ENCODE peak calls at places on chromosomes 11 and 22, in four cellular contexts. Q is fibroblast of lung, Y is lung, S is choroid plexus epithelial cell. X is an unnamed sample.

GRCh38 chr11:117169726-117170125 is 8.8 kb upstream of the SIDT2 start:
- DNase-seq in Y (no peak), S (no peak), Q (no peak), X (no peak)

GRCh38 chr11:121886005-121886739 is 229.8 kb downstream of the BLID start:
- DNase-seq in S (peak; percentile 21), Q (no peak), Y (no peak), X (no peak)

GRCh38 chr11:1817000-1817399 is 17.8 kb upstream of the SYT8 start:
- DNase-seq in Y (no peak), Q (no peak), S (no peak), X (no peak)

GRCh38 chr11:63508009-63508408 is 2.1 kb downstream of the LGALS12 start:
- DNase-seq in Q (no peak), Y (peak; percentile 67), S (no peak), X (no peak)

GRCh38 chr22:20316217-20316843 is 3.5 kb downstream of the DGCR6L start:
- DNase-seq in Q (no peak), S (no peak), Y (peak; percentile 23), X (no peak)

GRCh38 chr11:7383406-7383805 is 101.9 kb upstream of the OLFML1 start:
- DNase-seq in Q (no peak), S (no peak), Y (no peak), X (no peak)

GRCh38 chr11:57566035-57566504 is 1.4 kb downstream of the UBE2L6 start:
- DNase-seq in Q (peak; percentile 65), Y (no peak), S (peak; percentile 79), X (no peak)

GRCh38 chr11:420054-420910 is 5.5 kb upstream of the SIGIRR start:
- DNase-seq in Y (no peak), Q (no peak), S (no peak), X (no peak)

GRCh38 chr11:75380716-75381420 is 18.4 kb upstream of the RPS3 start:
- DNase-seq in Q (no peak), Y (peak; percentile 37), S (no peak), X (no peak)

GRCh38 chr22:44130076-44130711 is 50.5 kb upstream of the PARVG start:
- DNase-seq in Y (no peak), S (peak; percentile 10), Q (no peak), X (no peak)

GRCh38 chr22:23509571-23510302 is 70.4 kb downstream of the IGLL1 start:
- DNase-seq in S (peak; percentile 84), Q (no peak), Y (no peak), X (no peak)

GRCh38 chr11:112784323-112785073 is 176.7 kb upstream of the NCAM1 start:
- DNase-seq in Y (no peak), S (peak; percentile 5), Q (peak; percentile 11), X (no peak)

GRCh38 chr11:64718084-64718779 is 4.8 kb downstream of the NRXN2 start:
- DNase-seq in S (no peak), Y (no peak), Q (no peak), X (no peak)

GRCh38 chr11:36109850-36110606 is 166.2 kb downstream of the LDLRAD3 start:
- DNase-seq in Y (no peak), Q (no peak), S (no peak), X (no peak)
- TF ChIP-seq CTCF in Y (no peak), Q (no peak), S (no peak), X (no peak)

DNA sequence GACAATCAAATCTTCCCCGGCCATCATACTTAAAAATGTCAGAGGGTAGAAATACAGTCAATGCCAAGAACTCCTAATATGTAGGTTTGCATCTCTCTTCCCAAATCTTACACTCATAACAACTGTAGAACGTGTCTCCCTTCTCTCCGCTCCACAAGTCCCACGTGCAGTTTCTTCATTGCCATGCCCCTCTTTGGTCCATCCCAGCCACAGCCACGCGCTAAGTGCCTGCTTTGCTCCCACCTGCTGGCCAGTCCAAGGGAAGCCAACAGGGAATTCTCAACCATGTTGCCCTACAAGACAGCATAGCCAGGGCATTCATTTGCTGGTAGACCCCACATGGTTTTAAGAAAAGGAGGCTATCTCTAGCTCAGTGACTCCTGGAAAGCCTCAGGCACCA is 420.6 kb upstream of the ISX start:
- DNase-seq in Y (no peak), Q (no peak), S (no peak), X (no peak)
- TF ChIP-seq CTCF in Y (no peak), Q (no peak), S (no peak), X (no peak)

DNA sequence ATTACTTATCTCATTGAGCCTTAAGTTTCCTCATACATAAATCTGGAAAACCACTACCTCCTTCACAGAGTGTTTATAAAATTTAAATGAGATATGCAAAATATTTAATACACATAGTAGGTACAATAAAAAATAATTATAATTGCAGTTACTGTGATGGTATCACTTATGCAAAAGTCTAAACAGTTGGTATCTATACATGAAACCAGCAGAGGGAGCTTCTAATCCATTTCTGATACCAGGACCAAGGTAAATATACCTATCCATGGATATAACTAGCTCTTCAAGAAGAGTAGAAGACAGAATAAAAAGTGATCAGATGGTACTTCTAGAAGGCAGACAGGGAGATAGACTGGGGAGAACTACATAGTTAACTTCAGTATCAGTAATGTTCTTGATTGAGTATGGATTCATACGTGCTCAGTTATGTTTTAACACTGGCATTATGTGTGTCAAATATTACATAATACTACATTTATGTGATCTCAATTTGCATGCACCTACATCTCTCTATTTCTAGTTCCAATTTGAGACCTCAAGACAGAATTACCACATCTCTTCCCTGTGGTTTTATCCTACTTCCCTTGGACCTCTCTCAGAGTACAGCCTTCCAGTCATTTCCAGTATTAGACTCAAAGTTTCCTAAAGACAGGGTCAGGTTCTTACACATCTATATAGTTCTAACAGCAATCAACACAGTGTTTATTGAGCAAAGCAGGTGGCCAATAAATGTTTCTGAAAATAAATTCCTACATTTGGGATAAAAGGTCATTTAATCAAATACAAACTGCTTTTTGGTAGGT is 13.7 kb upstream of the TSG101 start:
- DNase-seq in S (peak; percentile 58), Q (peak; percentile 27), Y (no peak), X (no peak)
- TF ChIP-seq CTCF in S (peak; percentile 59), Q (peak; percentile 36), Y (peak; percentile 9), X (peak; percentile 58)

DNA sequence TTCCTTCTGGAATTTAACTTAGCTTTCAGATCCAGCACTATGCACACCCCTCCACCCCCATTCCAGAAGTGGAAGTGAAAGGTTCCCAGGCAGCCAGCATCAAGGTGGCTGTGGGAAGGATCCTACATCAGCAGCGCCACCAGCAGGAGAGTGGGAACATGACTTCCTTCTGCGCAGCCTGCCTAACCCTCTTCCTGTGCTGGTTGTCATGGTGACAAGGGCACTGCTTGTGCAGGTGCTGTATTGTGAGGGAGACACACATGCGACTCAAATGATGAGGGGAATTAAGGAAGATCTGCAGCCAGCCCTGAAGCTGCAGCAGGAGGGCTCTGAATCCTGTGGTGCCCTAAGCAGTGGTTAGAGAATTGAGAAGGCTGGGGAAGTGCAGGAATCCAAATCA is 904.4 kb upstream of the API5 start:
- DNase-seq in S (no peak), Q (no peak), Y (no peak), X (no peak)
- TF ChIP-seq CTCF in S (no peak), Q (no peak), Y (no peak), X (no peak)

DNA sequence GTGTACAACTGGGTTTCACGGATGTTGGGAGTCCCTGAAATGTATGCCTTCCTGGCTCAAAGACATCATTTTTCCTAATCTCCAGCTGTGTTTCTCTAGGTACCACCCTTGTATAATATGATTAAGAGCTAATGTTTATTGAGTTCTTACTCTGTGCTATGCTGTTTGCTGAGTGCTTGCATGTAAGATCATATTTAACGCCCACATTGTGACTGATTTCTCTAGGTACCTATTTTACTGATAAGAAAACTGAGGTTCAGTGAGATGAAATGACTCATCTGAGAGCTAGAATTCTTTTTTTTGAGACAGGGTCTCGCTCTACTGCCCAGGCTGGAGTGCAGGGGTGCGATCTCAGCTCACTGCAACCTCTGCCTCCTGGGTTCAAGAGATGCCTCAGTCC is 42.6 kb downstream of the FAM227A start:
- DNase-seq in Q (no peak), Y (no peak), S (no peak), X (no peak)
- TF ChIP-seq CTCF in Q (no peak), Y (no peak), S (no peak), X (no peak)

GRCh38 chr11:9530901-9531625 is 42.4 kb upstream of the WEE1 start:
- DNase-seq in S (no peak), Q (no peak), Y (no peak), X (no peak)
- TF ChIP-seq CTCF in S (no peak), Q (no peak), Y (no peak), X (no peak)

X was measured in natural killer cell.